ENCODE peak calls at places on chromosomes 6 and 20, in six cellular contexts. Q is fibroblast of the aortic adventitia, Y is heart left ventricle, A is GM12865, W is Peyer's patch, P is IMR-90. C is an unnamed sample.

GRCh38 chr6:6975395-6976111 is 132.2 kb upstream of the RREB1 start:
- DNase-seq in Q (no peak), A (no peak), Y (peak), P (no peak), W (no peak), C (no peak)

GRCh38 chr6:37137201-37137880 is 32.6 kb upstream of the PIM1 start:
- DNase-seq in A (peak), Q (peak), W (no peak), Y (no peak), P (peak), C (peak)

GRCh38 chr6:28545955-28546354 is 20.3 kb downstream of the GPX5 start:
- DNase-seq in A (no peak), Q (no peak), P (no peak), W (no peak), Y (no peak), C (no peak)

GRCh38 chr6:28586273-28586672 is 60.6 kb downstream of the GPX5 start:
- DNase-seq in A (no peak), Q (no peak), Y (no peak), W (no peak), P (no peak), C (no peak)

GRCh38 chr6:37731888-37732287 is 34.2 kb upstream of the MDGA1 start:
- DNase-seq in P (no peak), Y (no peak), Q (no peak), A (peak), W (peak), C (no peak)

GRCh38 chr6:25290306-25291060 is 11.3 kb downstream of the CARMIL1 start:
- DNase-seq in Q (peak), W (no peak), A (no peak), Y (no peak), P (no peak), C (no peak)

GRCh38 chr6:43900560-43901329 is 130.7 kb downstream of the VEGFA start:
- DNase-seq in A (no peak), Y (no peak), W (peak), Q (no peak), P (no peak), C (peak)

GRCh38 chr6:138833819-138834539 is 38.1 kb downstream of the ECT2L start:
- DNase-seq in P (no peak), Y (peak), W (no peak), Q (peak), A (no peak), C (peak)

GRCh38 chr6:6966127-6966526 is 141.6 kb upstream of the RREB1 start:
- DNase-seq in Q (no peak), A (no peak), W (no peak), P (no peak), Y (no peak), C (no peak)

GRCh38 chr20:22371843-22372242 is 212.5 kb downstream of the FOXA2 start:
- DNase-seq in W (no peak), Q (no peak), P (no peak), Y (no peak), A (peak), C (no peak)

GRCh38 chr20:44609006-44609510 is 26.7 kb downstream of the PKIG start:
- DNase-seq in W (no peak), P (no peak), A (no peak), Y (no peak), Q (no peak), C (no peak)

GRCh38 chr6:105983763-105984162 is 102.4 kb upstream of the PRDM1 start:
- DNase-seq in Y (no peak), W (no peak), Q (no peak), P (no peak), A (no peak), C (no peak)

GRCh38 chr20:9059931-9060330 is 9.0 kb upstream of the PLCB4 start:
- DNase-seq in P (peak), Q (peak), A (no peak), W (no peak), Y (no peak), C (no peak)

GRCh38 chr20:9551808-9552550 is 37.6 kb downstream of the LAMP5 start:
- DNase-seq in A (no peak), W (no peak), P (no peak), Q (no peak), Y (no peak), C (no peak)

GRCh38 chr6:27293436-27294152 is 18.5 kb downstream of the POM121L2 start:
- DNase-seq in Q (peak), Y (no peak), P (peak), A (peak), W (no peak), C (peak)
- H3K4me3 ChIP-seq in Q (no peak), Y (no peak), P (no peak), A (no peak), W (no peak), C (no peak)

GRCh38 chr20:57559658-57560553 is 1.0 kb upstream of the PCK1 start:
- DNase-seq in Q (no peak), P (no peak), W (no peak), A (no peak), Y (no peak), C (no peak)
- TF ChIP-seq CTCF in Q (no peak), P (no peak), W (no peak), A (no peak), Y (no peak), C (no peak)

DNA sequence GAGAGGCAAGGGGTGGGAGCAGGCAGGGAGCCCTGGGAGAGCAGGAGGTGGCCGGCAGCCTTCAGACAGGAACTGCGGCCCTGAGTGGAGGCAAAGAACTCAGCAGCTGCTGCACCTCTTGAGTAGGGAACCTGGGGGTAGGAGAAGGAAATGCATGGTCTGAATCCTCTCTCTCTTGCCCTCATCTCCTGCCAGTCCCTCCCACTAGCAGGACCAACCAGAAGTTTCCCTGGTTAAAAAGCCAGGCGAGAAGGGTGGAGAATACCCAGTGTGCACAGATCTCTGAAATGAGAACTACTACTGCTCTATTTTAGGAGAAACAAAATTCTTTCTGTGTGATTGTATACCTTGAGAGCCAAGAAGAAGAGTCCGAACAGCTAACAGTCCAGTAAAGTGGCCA is 25.4 kb downstream of the WRNIP1 start:
- DNase-seq in Q (peak), W (no peak), Y (no peak), P (peak), A (no peak), C (no peak)
- H3K4me3 ChIP-seq in Q (no peak), W (no peak), Y (no peak), P (peak), A (no peak), C (no peak)

GRCh38 chr6:148466158-148466557 is 123.5 kb downstream of the SASH1 start:
- DNase-seq in Y (no peak), W (no peak), P (no peak), A (no peak), Q (no peak), C (no peak)
- TF ChIP-seq CTCF in Y (no peak), W (no peak), P (no peak), A (no peak), Q (no peak), C (no peak)

DNA sequence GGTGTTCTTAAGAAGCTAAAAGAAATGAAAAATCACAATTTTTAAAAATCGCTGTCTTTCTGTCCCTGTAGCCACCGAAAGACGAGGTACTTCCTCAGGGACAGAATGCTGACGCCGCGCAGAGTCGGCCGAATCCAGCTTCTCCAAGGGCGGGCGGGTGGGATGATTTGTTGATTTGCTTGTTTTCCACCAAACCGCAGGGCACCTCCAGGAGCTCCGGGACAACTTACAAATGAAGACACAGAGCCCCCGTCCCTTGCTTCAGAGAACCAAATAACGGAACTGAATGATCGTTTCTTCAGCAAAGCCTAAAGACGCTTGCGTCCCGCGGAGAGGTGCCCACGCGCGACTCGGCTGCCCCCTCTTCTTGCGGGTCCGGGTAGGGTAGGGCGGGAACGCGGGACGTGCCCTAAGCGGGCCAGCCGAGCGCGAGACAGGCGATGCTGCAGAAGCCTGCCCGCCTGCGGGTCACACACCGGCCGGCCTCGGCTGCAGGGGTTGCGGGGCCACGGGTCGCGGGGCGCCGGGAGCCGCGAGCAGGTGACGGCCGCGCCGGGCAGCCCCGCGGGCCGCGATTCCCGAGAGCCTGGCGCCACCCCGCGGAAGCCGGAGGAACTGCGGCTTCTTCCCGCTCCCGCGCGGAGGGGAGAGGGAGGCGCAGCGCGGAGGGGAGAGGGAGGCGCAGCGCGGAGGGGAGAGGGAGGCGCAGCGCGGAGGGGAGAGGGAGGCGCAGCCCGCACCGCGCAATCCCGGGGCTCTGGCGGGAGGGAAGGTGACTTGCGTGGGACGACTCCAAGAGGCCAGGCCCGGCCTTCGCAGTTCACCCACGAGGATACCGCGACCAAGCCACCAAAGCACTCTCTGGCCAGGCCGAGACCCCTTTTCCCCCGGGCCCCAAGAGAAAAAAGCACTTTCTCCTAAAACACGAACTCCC is 7.7 kb upstream of the FOXF2 start:
- DNase-seq in W (peak), P (no peak), Y (no peak), A (peak), Q (no peak), C (peak)
- H3K4me3 ChIP-seq in W (peak), P (peak), Y (peak), A (no peak), Q (peak), C (peak)

GRCh38 chr6:136654086-136654485 is 103.9 kb upstream of the MAP7 start:
- DNase-seq in P (no peak), W (no peak), A (no peak), Q (no peak), Y (no peak), C (no peak)
- TF ChIP-seq CTCF in P (no peak), W (no peak), A (no peak), Q (peak), Y (no peak), C (peak)

GRCh38 chr6:57173056-57173885 is 1.1 kb downstream of the BAG2 start:
- DNase-seq in Y (peak), A (peak), P (peak), Q (peak), W (no peak), C (peak)
- H3K4me3 ChIP-seq in Y (peak), A (peak), P (peak), Q (peak), W (peak), C (peak)